ENCODE peak calls at places on chromosomes 3 and 15, in five cellular contexts. One of them, this sample, is unnamed. For H3K27me3, the result is how much of the 10 kb centered on the place peaks cover.

GRCh38 chr3:50268703-50269451 is at the start of gene SEMA3B:
- DNase-seq in HL-60: no peak
- DNase-seq in ovary: peak
- DNase-seq in GM23248: peak
- DNase-seq in adipocyte: peak
- DNase-seq in this sample: no peak

GRCh38 chr3:195580733-195581443 is 2.9 kb downstream of the APOD start:
- DNase-seq in HL-60: no peak
- DNase-seq in ovary: peak
- DNase-seq in GM23248: peak
- DNase-seq in adipocyte: peak
- DNase-seq in this sample: no peak

GRCh38 chr3:190996376-190996775 is 133.9 kb upstream of the GMNC start:
- DNase-seq in HL-60: no peak
- DNase-seq in ovary: no peak
- DNase-seq in GM23248: no peak
- DNase-seq in adipocyte: peak
- DNase-seq in this sample: no peak

GRCh38 chr3:140931801-140932200 is 9.8 kb upstream of the SLC25A36 start:
- DNase-seq in HL-60: no peak
- DNase-seq in ovary: no peak
- DNase-seq in GM23248: peak
- DNase-seq in adipocyte: peak
- DNase-seq in this sample: no peak

GRCh38 chr15:44447772-44448376 is 20.4 kb downstream of the CTDSPL2 start:
- DNase-seq in HL-60: no peak
- DNase-seq in ovary: no peak
- DNase-seq in GM23248: no peak
- DNase-seq in adipocyte: no peak
- DNase-seq in this sample: no peak

GRCh38 chr15:69668963-69669362 is 216.3 kb downstream of the RPLP1 start:
- DNase-seq in HL-60: peak
- DNase-seq in ovary: no peak
- DNase-seq in GM23248: no peak
- DNase-seq in adipocyte: no peak
- DNase-seq in this sample: no peak

GRCh38 chr15:65330934-65331645 is 26.6 kb downstream of the RNU5B-1 start:
- DNase-seq in HL-60: no peak
- DNase-seq in ovary: no peak
- DNase-seq in GM23248: peak
- DNase-seq in adipocyte: no peak
- DNase-seq in this sample: no peak

GRCh38 chr3:171192176-171192854 is 165.8 kb upstream of the SLC2A2 start:
- DNase-seq in HL-60: no peak
- DNase-seq in ovary: no peak
- DNase-seq in GM23248: peak
- DNase-seq in adipocyte: peak
- DNase-seq in this sample: no peak

GRCh38 chr3:42028474-42028873 is 62.7 kb upstream of the TRAK1 start:
- DNase-seq in HL-60: no peak
- DNase-seq in ovary: no peak
- DNase-seq in GM23248: no peak
- DNase-seq in adipocyte: no peak
- DNase-seq in this sample: no peak

GRCh38 chr15:37289109-37289765 is 188.9 kb upstream of the MEIS2 start:
- DNase-seq in HL-60: peak
- DNase-seq in ovary: no peak
- DNase-seq in GM23248: peak
- DNase-seq in adipocyte: peak
- DNase-seq in this sample: no peak

GRCh38 chr3:18645603-18646002 is 220.5 kb upstream of the SATB1 start:
- DNase-seq in HL-60: no peak
- DNase-seq in ovary: no peak
- DNase-seq in GM23248: no peak
- DNase-seq in adipocyte: no peak
- DNase-seq in this sample: no peak

GRCh38 chr3:126370606-126371005 is 13.4 kb upstream of the KLF15 start:
- DNase-seq in HL-60: no peak
- DNase-seq in ovary: no peak
- DNase-seq in GM23248: no peak
- DNase-seq in adipocyte: no peak
- DNase-seq in this sample: no peak

GRCh38 chr3:57158813-57159678 is 6.1 kb downstream of the IL17RD start:
- DNase-seq in HL-60: peak
- DNase-seq in ovary: no peak
- DNase-seq in GM23248: no peak
- DNase-seq in adipocyte: no peak
- DNase-seq in this sample: no peak

GRCh38 chr3:158659454-158660237 is 12.8 kb downstream of the LXN start:
- DNase-seq in HL-60: peak
- DNase-seq in ovary: peak
- DNase-seq in GM23248: peak
- DNase-seq in adipocyte: peak
- DNase-seq in this sample: no peak

GRCh38 chr3:99520511-99520910 is 117.9 kb upstream of the COL8A1 start:
- DNase-seq in HL-60: no peak
- DNase-seq in ovary: no peak
- DNase-seq in GM23248: no peak
- DNase-seq in adipocyte: no peak
- DNase-seq in this sample: no peak

GRCh38 chr3:71185733-71186455 is 397.6 kb downstream of the FOXP1 start:
- DNase-seq in HL-60: no peak
- DNase-seq in ovary: no peak
- DNase-seq in GM23248: peak
- DNase-seq in adipocyte: no peak
- DNase-seq in this sample: no peak

GRCh38 chr3:81718311-81718710 is 43.1 kb downstream of the GBE1 start:
- DNase-seq in HL-60: no peak
- DNase-seq in ovary: no peak
- DNase-seq in GM23248: no peak
- DNase-seq in adipocyte: no peak
- DNase-seq in this sample: no peak

GRCh38 chr15:60392601-60392985 is 5.2 kb downstream of the ANXA2 start:
- DNase-seq in HL-60: no peak
- DNase-seq in ovary: no peak
- DNase-seq in GM23248: peak
- DNase-seq in adipocyte: peak
- DNase-seq in this sample: no peak

GRCh38 chr15:49842331-49842730 is 221.5 kb downstream of the DTWD1 start:
- DNase-seq in HL-60: no peak
- DNase-seq in ovary: no peak
- DNase-seq in GM23248: no peak
- DNase-seq in adipocyte: no peak
- DNase-seq in this sample: no peak

GRCh38 chr15:101390060-101390459 is 95.0 kb upstream of the SNRPA1 start:
- DNase-seq in HL-60: no peak
- DNase-seq in ovary: no peak
- DNase-seq in GM23248: no peak
- DNase-seq in adipocyte: no peak
- DNase-seq in this sample: no peak

GRCh38 chr15:55741592-55742497 is 1.1 kb downstream of the PRTG start:
- DNase-seq in HL-60: no peak
- DNase-seq in ovary: peak
- DNase-seq in GM23248: no peak
- DNase-seq in adipocyte: no peak
- DNase-seq in this sample: no peak

GRCh38 chr15:101012326-101013040 is 93.3 kb downstream of the LRRK1 start:
- DNase-seq in HL-60: no peak
- DNase-seq in ovary: no peak
- DNase-seq in GM23248: no peak
- DNase-seq in adipocyte: no peak
- DNase-seq in this sample: no peak

GRCh38 chr3:147655236-147655635 is 246.1 kb downstream of the ZIC1 start:
- DNase-seq in HL-60: no peak
- DNase-seq in ovary: no peak
- DNase-seq in GM23248: peak
- DNase-seq in adipocyte: no peak
- DNase-seq in this sample: no peak

GRCh38 chr3:45437388-45437787 is 49.0 kb downstream of the LARS2 start:
- DNase-seq in HL-60: no peak
- DNase-seq in ovary: no peak
- DNase-seq in GM23248: no peak
- DNase-seq in adipocyte: no peak
- DNase-seq in this sample: no peak

GRCh38 chr3:106247902-106248684 is 379.3 kb upstream of the CBLB start:
- DNase-seq in HL-60: no peak
- DNase-seq in ovary: no peak
- DNase-seq in GM23248: peak
- DNase-seq in adipocyte: peak
- DNase-seq in this sample: no peak

GRCh38 chr3:169772530-169772950 is 656 bp upstream of the MYNN start:
- DNase-seq in HL-60: peak
- DNase-seq in ovary: peak
- DNase-seq in GM23248: peak
- DNase-seq in adipocyte: peak
- DNase-seq in this sample: peak

GRCh38 chr15:89496155-89497098 is at the start of gene RHCG:
- DNase-seq in HL-60: peak
- DNase-seq in ovary: no peak
- DNase-seq in GM23248: peak
- DNase-seq in adipocyte: no peak
- DNase-seq in this sample: peak

GRCh38 chr3:47884603-47885002 is 81.7 kb downstream of the DHX30 start:
- DNase-seq in HL-60: no peak
- DNase-seq in ovary: no peak
- DNase-seq in GM23248: no peak
- DNase-seq in adipocyte: no peak
- DNase-seq in this sample: no peak

GRCh38 chr15:46682969-46683791 is 1034.1 kb upstream of the SEMA6D start:
- DNase-seq in HL-60: no peak
- DNase-seq in ovary: no peak
- DNase-seq in GM23248: no peak
- DNase-seq in adipocyte: no peak
- DNase-seq in this sample: no peak

GRCh38 chr3:168025076-168025475 is 70.6 kb downstream of the GOLIM4 start:
- DNase-seq in HL-60: no peak
- DNase-seq in ovary: no peak
- DNase-seq in GM23248: peak
- DNase-seq in adipocyte: peak
- DNase-seq in this sample: no peak

GRCh38 chr3:153734777-153735551 is 386.2 kb upstream of the ARHGEF26 start:
- DNase-seq in HL-60: no peak
- DNase-seq in ovary: no peak
- DNase-seq in GM23248: peak
- DNase-seq in adipocyte: peak
- DNase-seq in this sample: no peak

GRCh38 chr15:99863527-99864198 is 130.4 kb upstream of the LYSMD4 start:
- DNase-seq in HL-60: no peak
- DNase-seq in ovary: no peak
- DNase-seq in GM23248: no peak
- DNase-seq in adipocyte: no peak
- DNase-seq in this sample: no peak

GRCh38 chr3:171383206-171384018 is 76.8 kb downstream of the TNIK start:
- DNase-seq in HL-60: no peak
- DNase-seq in ovary: no peak
- DNase-seq in GM23248: peak
- DNase-seq in adipocyte: peak
- DNase-seq in this sample: no peak

DNA sequence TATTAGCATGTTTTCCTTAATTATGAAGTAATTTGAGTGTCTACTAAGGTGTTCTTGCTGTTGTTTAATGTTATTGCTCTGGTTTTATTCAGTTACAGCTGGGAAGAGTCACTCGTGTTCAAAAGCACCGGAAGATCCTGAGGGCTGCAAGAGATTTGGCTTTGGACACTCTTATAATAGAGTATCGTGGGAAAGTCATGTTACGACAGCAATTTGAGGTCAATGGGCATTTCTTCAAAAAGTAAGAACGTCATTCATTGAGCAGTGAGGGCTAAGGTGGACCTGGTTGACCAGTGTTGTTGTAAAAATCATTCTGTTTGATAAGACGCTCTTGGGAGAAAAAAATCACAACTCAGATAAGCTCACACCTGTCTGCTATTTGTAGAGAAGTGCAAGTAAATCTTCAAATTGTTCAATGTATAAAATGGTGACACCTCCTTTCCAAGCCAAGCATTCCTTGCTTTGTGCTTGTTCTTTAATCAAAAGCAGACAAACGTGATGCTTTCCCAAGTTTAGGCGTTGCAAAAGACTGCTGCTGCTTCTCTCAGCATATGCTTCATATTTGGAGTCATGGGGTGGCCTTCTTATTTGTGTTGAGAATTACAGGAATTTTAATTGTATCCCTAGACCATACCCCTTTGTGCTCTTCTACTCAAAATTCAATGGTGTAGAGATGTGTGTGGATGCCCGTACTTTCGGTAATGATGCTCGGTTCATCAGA is 44.2 kb downstream of the SETD5 start:
- DNase-seq in HL-60: no peak
- DNase-seq in ovary: no peak
- DNase-seq in GM23248: peak
- DNase-seq in adipocyte: no peak
- DNase-seq in this sample: no peak
- H3K27me3 ChIP-seq in HL-60: under half
- H3K27me3 ChIP-seq in ovary: under half
- H3K27me3 ChIP-seq in GM23248: under half
- H3K27me3 ChIP-seq in adipocyte: under half
- H3K27me3 ChIP-seq in this sample: under half

GRCh38 chr3:181687190-181687589 is 24.5 kb upstream of the SOX2 start:
- DNase-seq in HL-60: no peak
- DNase-seq in ovary: no peak
- DNase-seq in GM23248: no peak
- DNase-seq in adipocyte: no peak
- DNase-seq in this sample: no peak
- H3K27me3 ChIP-seq in HL-60: under half
- H3K27me3 ChIP-seq in ovary: under half
- H3K27me3 ChIP-seq in GM23248: under half
- H3K27me3 ChIP-seq in adipocyte: under half
- H3K27me3 ChIP-seq in this sample: under half

GRCh38 chr15:31560643-31561042 is 234.0 kb downstream of the KLF13 start:
- DNase-seq in HL-60: no peak
- DNase-seq in ovary: no peak
- DNase-seq in GM23248: no peak
- DNase-seq in adipocyte: peak
- DNase-seq in this sample: no peak
- H3K27me3 ChIP-seq in HL-60: under half
- H3K27me3 ChIP-seq in ovary: under half
- H3K27me3 ChIP-seq in GM23248: under half
- H3K27me3 ChIP-seq in adipocyte: under half
- H3K27me3 ChIP-seq in this sample: under half

DNA sequence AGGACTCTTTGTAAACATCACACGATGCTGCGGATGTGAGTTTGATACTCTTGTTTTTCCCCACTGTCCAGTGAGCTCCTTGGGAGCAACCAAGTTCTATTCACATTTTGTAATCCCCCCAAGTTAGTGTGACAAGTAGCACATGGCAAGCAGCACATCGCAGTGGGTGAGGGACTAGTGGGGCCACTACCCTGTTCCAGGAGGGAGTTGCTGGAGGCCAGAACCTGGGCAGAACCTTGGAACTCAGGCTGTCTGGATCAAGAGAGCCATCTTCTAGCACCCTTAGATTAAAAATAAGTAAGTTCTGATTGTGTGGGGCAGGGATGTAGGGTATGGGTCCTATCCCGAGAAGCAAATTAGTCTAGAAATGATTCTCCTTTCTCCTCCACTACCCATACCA is 91.7 kb downstream of the CHRNA7 start:
- DNase-seq in HL-60: no peak
- DNase-seq in ovary: no peak
- DNase-seq in GM23248: no peak
- DNase-seq in adipocyte: no peak
- DNase-seq in this sample: no peak
- H3K27me3 ChIP-seq in HL-60: under half
- H3K27me3 ChIP-seq in ovary: under half
- H3K27me3 ChIP-seq in GM23248: under half
- H3K27me3 ChIP-seq in adipocyte: under half
- H3K27me3 ChIP-seq in this sample: under half